ENCODE peak calls at places on chromosomes 7 and 10, in eight cellular contexts. O, Z, A, D, U, Y, L and S are unnamed samples.

GRCh38 chr7:75905785-75906604 is 9.0 kb upstream of the POR start:
- DNase-seq in O (peak; percentile 79), Z (peak; percentile 89), A (peak; percentile 72), D (peak; percentile 84), U (no peak), Y (peak; percentile 22), L (no peak), S (no peak)

GRCh38 chr10:42113158-42113450 is 525.3 kb downstream of the ZNF33B start:
- DNase-seq in O (no peak), Z (no peak), A (no peak), D (no peak), U (peak; percentile 0), Y (no peak), L (no peak), S (no peak)

GRCh38 chr7:734808-735207 is 7.7 kb upstream of the PRKAR1B start:
- DNase-seq in O (no peak), Z (no peak), A (no peak), D (no peak), U (no peak), Y (no peak), L (no peak), S (no peak)

GRCh38 chr7:1271656-1272055 is 39.0 kb downstream of the UNCX start:
- DNase-seq in O (no peak), Z (no peak), A (no peak), D (no peak), U (no peak), Y (no peak), L (no peak), S (no peak)

GRCh38 chr7:143901360-143901709 is 641 bp downstream of the TCAF1 start:
- DNase-seq in O (no peak), Z (peak; percentile 71), A (no peak), D (peak; percentile 64), U (no peak), Y (no peak), L (no peak), S (no peak)

GRCh38 chr10:44425466-44425865 is 40.6 kb upstream of the CXCL12 start:
- DNase-seq in O (no peak), Z (no peak), A (no peak), D (no peak), U (no peak), Y (no peak), L (no peak), S (no peak)

GRCh38 chr10:86306628-86307278 is 59.8 kb downstream of the GRID1 start:
- DNase-seq in O (peak; percentile 82), Z (peak; percentile 33), A (peak; percentile 70), D (peak; percentile 66), U (no peak), Y (peak; percentile 24), L (no peak), S (peak; percentile 27)

GRCh38 chr10:23157239-23157661 is 34.9 kb upstream of the PTF1A start:
- DNase-seq in O (no peak), Z (no peak), A (no peak), D (no peak), U (no peak), Y (no peak), L (no peak), S (no peak)

GRCh38 chr7:50303082-50303893 is 1.2 kb upstream of the IKZF1 start:
- DNase-seq in O (peak; percentile 34), Z (no peak), A (peak; percentile 63), D (no peak), U (peak; percentile 19), Y (no peak), L (no peak), S (no peak)

GRCh38 chr7:50994753-50995319 is 212.1 kb upstream of the GRB10 start:
- DNase-seq in O (no peak), Z (no peak), A (no peak), D (no peak), U (no peak), Y (no peak), L (no peak), S (no peak)

GRCh38 chr10:132310701-132311337 is 3.1 kb upstream of the STK32C start:
- DNase-seq in O (no peak), Z (no peak), A (no peak), D (no peak), U (no peak), Y (no peak), L (no peak), S (no peak)

GRCh38 chr10:86775056-86775858 is 18.8 kb downstream of the BMPR1A start:
- DNase-seq in O (no peak), Z (peak; percentile 58), A (no peak), D (peak; percentile 46), U (peak; percentile 39), Y (no peak), L (no peak), S (no peak)

GRCh38 chr10:76286536-76286935 is 855.1 kb downstream of the LRMDA start:
- DNase-seq in O (no peak), Z (peak; percentile 64), A (no peak), D (no peak), U (no peak), Y (no peak), L (no peak), S (no peak)

GRCh38 chr7:55593515-55594318 is 21.4 kb upstream of the VOPP1 start:
- DNase-seq in O (peak; percentile 73), Z (peak; percentile 69), A (peak; percentile 87), D (peak; percentile 72), U (peak; percentile 80), Y (peak; percentile 79), L (peak; percentile 54), S (peak; percentile 76)

GRCh38 chr10:59799421-59799820 is 46.2 kb upstream of the MRLN start:
- DNase-seq in O (no peak), Z (no peak), A (no peak), D (no peak), U (no peak), Y (no peak), L (no peak), S (no peak)

GRCh38 chr10:59792812-59793211 is 39.6 kb upstream of the MRLN start:
- DNase-seq in O (no peak), Z (no peak), A (no peak), D (no peak), U (no peak), Y (no peak), L (no peak), S (no peak)

GRCh38 chr10:59791602-59792001 is 38.3 kb upstream of the MRLN start:
- DNase-seq in O (no peak), Z (no peak), A (no peak), D (no peak), U (no peak), Y (no peak), L (no peak), S (no peak)

GRCh38 chr10:59793924-59794323 is 40.7 kb upstream of the MRLN start:
- DNase-seq in O (no peak), Z (no peak), A (no peak), D (no peak), U (no peak), Y (peak; percentile 92), L (no peak), S (no peak)
- TF ChIP-seq EZH2phosphoT487 in O (no peak), Z (no peak), A (no peak), D (no peak), U (no peak), Y (no peak), L (no peak), S (no peak)

DNA sequence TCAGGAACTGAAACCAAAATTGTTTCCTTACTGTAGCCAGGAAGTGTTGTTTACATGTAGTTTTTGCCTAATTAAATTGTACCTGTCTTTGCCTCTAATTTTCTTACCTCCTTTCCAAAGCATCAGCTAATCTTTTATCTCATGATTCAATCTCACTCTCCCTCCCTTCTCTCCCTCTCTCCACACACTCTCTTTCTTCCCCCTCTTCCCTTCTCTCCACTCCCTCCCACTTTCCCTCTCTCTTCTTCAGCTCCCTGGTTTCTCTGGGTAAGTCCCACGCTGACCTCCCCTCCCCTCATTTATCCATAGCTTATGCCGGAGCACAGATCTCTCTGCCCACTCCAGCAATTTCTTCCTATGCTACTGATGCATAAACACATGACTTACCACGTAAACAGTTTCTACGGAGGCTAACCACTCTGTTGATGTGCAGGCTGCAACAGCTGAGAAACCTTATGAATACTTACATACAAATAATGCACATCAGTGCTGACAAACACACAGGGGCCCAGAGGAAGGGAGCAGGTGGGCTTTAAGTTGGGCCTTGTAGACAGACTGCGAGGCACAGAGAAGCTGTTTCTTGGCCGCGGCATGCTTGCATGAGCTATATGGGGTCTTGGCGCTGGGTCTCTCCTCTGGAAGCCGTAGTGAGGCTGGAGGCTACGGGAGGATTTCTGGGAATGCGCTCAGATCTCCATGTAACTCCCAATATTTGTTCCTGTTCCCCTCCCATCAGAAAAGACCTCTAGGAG is 174.4 kb upstream of the PLXNA4 start:
- DNase-seq in O (no peak), Z (peak; percentile 10), A (peak; percentile 21), D (peak; percentile 16), U (no peak), Y (no peak), L (no peak), S (no peak)
- H3K4me3 ChIP-seq in O (no peak overlapping the region), Z (no peak overlapping the region), A (peak overlapping the region; percentile 5), D (no peak overlapping the region), U (no peak overlapping the region), Y (no peak overlapping the region), L (no peak overlapping the region), S (peak overlapping the region; percentile 45)

GRCh38 chr7:101832205-101832631 is 14.8 kb downstream of the CUX1 start:
- DNase-seq in O (no peak), Z (no peak), A (no peak), D (no peak), U (no peak), Y (no peak), L (no peak), S (no peak)
- H3K4me2 ChIP-seq in O (no peak overlapping the region), Z (no peak overlapping the region), A (no peak overlapping the region), D (no peak overlapping the region), U (no peak overlapping the region), Y (no peak overlapping the region), L (no peak overlapping the region), S (peak overlapping the region; percentile 68)

GRCh38 chr7:44210107-44210506 is 9.3 kb downstream of the YKT6 start:
- DNase-seq in O (no peak), Z (no peak), A (no peak), D (no peak), U (no peak), Y (no peak), L (no peak), S (no peak)
- TF ChIP-seq EZH2phosphoT487 in O (no peak), Z (no peak), A (no peak), D (no peak), U (no peak), Y (no peak), L (no peak), S (no peak)